ENCODE peak calls at places on chromosomes 4 and X, in six cellular contexts. R is stomach, X is K562, C is esophagus muscularis mucosa, M is GM23338, B is SK-N-SH. I is an unnamed sample. For H3K4me1, the result is how much of the 10 kb centered on the place peaks cover.

GRCh38 chr4:1045595-1046201 is 34.3 kb downstream of the FGFRL1 start:
- DNase-seq in R (no peak), X (no peak), C (no peak), M (no peak), B (no peak), I (no peak)

GRCh38 chr4:90078440-90078839 is 48.8 kb upstream of the CCSER1 start:
- DNase-seq in R (no peak), X (no peak), C (no peak), M (no peak), B (no peak), I (no peak)

GRCh38 chr4:84418032-84418709 is 80.9 kb downstream of the NKX6-1 start:
- DNase-seq in R (no peak), X (no peak), C (no peak), M (no peak), B (no peak), I (no peak)

GRCh38 chr4:147772459-147772969 is 40.6 kb downstream of the ARHGAP10 start:
- DNase-seq in R (no peak), X (no peak), C (no peak), M (no peak), B (no peak), I (no peak)

GRCh38 chr4:55635282-55635681 is 816 bp downstream of the NMU start:
- DNase-seq in R (no peak), X (peak), C (no peak), M (peak), B (peak), I (no peak)

GRCh38 chr4:120870279-120870673 is 52.2 kb downstream of the PRDM5 start:
- DNase-seq in R (no peak), X (no peak), C (no peak), M (peak), B (peak), I (no peak)

GRCh38 chr4:98516042-98516440 is 142.4 kb downstream of the TSPAN5 start:
- DNase-seq in R (no peak), X (peak), C (no peak), M (no peak), B (no peak), I (no peak)

GRCh38 chr4:119010909-119011606 is 122.4 kb downstream of the SYNPO2 start:
- DNase-seq in R (no peak), X (no peak), C (no peak), M (no peak), B (no peak), I (no peak)

GRCh38 chr4:165096776-165097175 is 15.9 kb downstream of the TMEM192 start:
- DNase-seq in R (no peak), X (no peak), C (no peak), M (peak), B (peak), I (no peak)

GRCh38 chrX:70089575-70090297 is 27.5 kb downstream of the OTUD6A start:
- DNase-seq in R (no peak), X (no peak), C (no peak), M (no peak), B (no peak), I (no peak)

GRCh38 chrX:10173331-10173900 is 16.6 kb downstream of the CLCN4 start:
- DNase-seq in R (peak), X (peak), C (no peak), M (peak), B (no peak), I (no peak)

GRCh38 chr4:16820304-16820703 is 78.1 kb downstream of the LDB2 start:
- DNase-seq in R (no peak), X (no peak), C (no peak), M (peak), B (no peak), I (no peak)

GRCh38 chr4:170979736-170980135 is 833.5 kb upstream of the GALNTL6 start:
- DNase-seq in R (no peak), X (no peak), C (no peak), M (no peak), B (no peak), I (no peak)

GRCh38 chr4:61254406-61254805 is 54.3 kb downstream of the ADGRL3 start:
- DNase-seq in R (no peak), X (no peak), C (no peak), M (no peak), B (no peak), I (no peak)

GRCh38 chrX:9745417-9746115 is 20.1 kb downstream of the GPR143 start:
- DNase-seq in R (no peak), X (no peak), C (no peak), M (no peak), B (no peak), I (no peak)

GRCh38 chrX:44344687-44345086 is 1.2 kb upstream of the EFHC2 start:
- DNase-seq in R (no peak), X (peak), C (no peak), M (no peak), B (no peak), I (no peak)

GRCh38 chr4:38563703-38564490 is 100.1 kb upstream of the KLF3 start:
- DNase-seq in R (no peak), X (no peak), C (peak), M (no peak), B (no peak), I (no peak)

GRCh38 chr4:16508968-16509367 is 282.7 kb upstream of the TAPT1 start:
- DNase-seq in R (no peak), X (peak), C (no peak), M (peak), B (no peak), I (no peak)

GRCh38 chr4:87559090-87559837 is 30.1 kb upstream of the SPARCL1 start:
- DNase-seq in R (peak), X (no peak), C (no peak), M (peak), B (peak), I (no peak)

GRCh38 chr4:41745292-41746024 is 3.1 kb downstream of the PHOX2B start:
- DNase-seq in R (no peak), X (no peak), C (peak), M (peak), B (peak), I (no peak)

GRCh38 chrX:130025256-130025655 is 42.8 kb downstream of the BCORL1 start:
- DNase-seq in R (no peak), X (no peak), C (no peak), M (peak), B (no peak), I (no peak)

GRCh38 chr4:122764071-122764807 is 31.7 kb downstream of the BBS12 start:
- DNase-seq in R (no peak), X (no peak), C (no peak), M (no peak), B (no peak), I (no peak)

GRCh38 chr4:99679204-99679603 is 21.6 kb upstream of the C4orf54 start:
- DNase-seq in R (no peak), X (no peak), C (no peak), M (peak), B (no peak), I (no peak)

GRCh38 chr4:185880571-185880970 is 68.6 kb upstream of the SORBS2 start:
- DNase-seq in R (no peak), X (no peak), C (no peak), M (no peak), B (no peak), I (no peak)

GRCh38 chr4:27921236-27921635 is 1060.6 kb downstream of the STIM2 start:
- DNase-seq in R (no peak), X (no peak), C (no peak), M (no peak), B (no peak), I (no peak)

GRCh38 chr4:39544580-39545315 is 17.5 kb upstream of the UGDH start:
- DNase-seq in R (no peak), X (no peak), C (no peak), M (no peak), B (no peak), I (no peak)

GRCh38 chr4:60366661-60367060 is 833.5 kb upstream of the ADGRL3 start:
- DNase-seq in R (no peak), X (no peak), C (no peak), M (no peak), B (no peak), I (no peak)

GRCh38 chr4:87853891-87854290 is 21.1 kb downstream of the MEPE start:
- DNase-seq in R (no peak), X (no peak), C (no peak), M (no peak), B (no peak), I (no peak)

GRCh38 chrX:11437642-11438379 is 144.6 kb downstream of the AMELX start:
- DNase-seq in R (no peak), X (peak), C (no peak), M (no peak), B (no peak), I (no peak)

GRCh38 chrX:48711929-48712505 is 15.5 kb downstream of the SUV39H1 start:
- DNase-seq in R (no peak), X (no peak), C (no peak), M (no peak), B (no peak), I (no peak)

GRCh38 chr4:1340181-1340747 is 6.7 kb upstream of the UVSSA start:
- DNase-seq in R (no peak), X (no peak), C (no peak), M (no peak), B (no peak), I (no peak)

GRCh38 chrX:18354369-18355329 is at the start of gene SCML2:
- DNase-seq in R (peak), X (peak), C (no peak), M (peak), B (peak), I (no peak)

GRCh38 chr4:7264694-7265093 is 72.4 kb downstream of the SORCS2 start:
- DNase-seq in R (no peak), X (no peak), C (no peak), M (no peak), B (no peak), I (no peak)

GRCh38 chrX:136528645-136529315 is 3.2 kb upstream of the VGLL1 start:
- DNase-seq in R (no peak), X (peak), C (no peak), M (peak), B (no peak), I (no peak)

GRCh38 chr4:126839066-126839465 is 793.7 kb upstream of the INTU start:
- DNase-seq in R (no peak), X (no peak), C (no peak), M (no peak), B (no peak), I (no peak)

DNA sequence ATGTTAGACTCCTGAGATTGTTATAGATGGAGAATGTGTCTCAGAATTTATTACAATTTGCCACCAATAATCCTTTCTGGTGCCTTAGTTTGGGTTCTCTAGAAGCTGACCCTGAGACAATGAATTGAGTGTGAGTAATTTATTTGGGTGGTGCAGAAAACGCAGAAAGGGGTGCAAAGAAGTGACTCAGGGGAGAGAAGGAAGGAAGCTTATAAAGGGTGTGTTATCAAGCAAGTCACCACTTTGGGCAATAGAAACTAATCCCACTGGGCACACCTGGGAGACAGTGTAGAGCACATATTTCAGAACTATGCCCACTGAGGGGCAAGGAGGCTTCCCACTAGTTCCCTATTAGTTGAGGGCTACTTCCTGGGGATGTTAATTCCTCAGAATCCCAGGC is 320.6 kb downstream of the MID1IP1 start:
- DNase-seq in R (no peak), X (no peak), C (no peak), M (no peak), B (no peak), I (no peak)
- H3K27ac ChIP-seq in R (no peak), X (no peak), C (no peak), M (no peak), B (no peak), I (no peak)

GRCh38 chr4:156774422-156774821 is 197.2 kb downstream of the PDGFC start:
- DNase-seq in R (no peak), X (no peak), C (no peak), M (no peak), B (no peak), I (peak)

GRCh38 chr4:156766846-156767245 is 204.8 kb downstream of the PDGFC start:
- DNase-seq in R (no peak), X (no peak), C (no peak), M (no peak), B (no peak), I (no peak)

GRCh38 chr4:156773648-156774357 is 197.8 kb downstream of the PDGFC start:
- DNase-seq in R (no peak), X (no peak), C (no peak), M (no peak), B (no peak), I (no peak)

GRCh38 chr4:156767911-156768415 is 203.6 kb downstream of the PDGFC start:
- DNase-seq in R (no peak), X (no peak), C (no peak), M (no peak), B (no peak), I (no peak)

DNA sequence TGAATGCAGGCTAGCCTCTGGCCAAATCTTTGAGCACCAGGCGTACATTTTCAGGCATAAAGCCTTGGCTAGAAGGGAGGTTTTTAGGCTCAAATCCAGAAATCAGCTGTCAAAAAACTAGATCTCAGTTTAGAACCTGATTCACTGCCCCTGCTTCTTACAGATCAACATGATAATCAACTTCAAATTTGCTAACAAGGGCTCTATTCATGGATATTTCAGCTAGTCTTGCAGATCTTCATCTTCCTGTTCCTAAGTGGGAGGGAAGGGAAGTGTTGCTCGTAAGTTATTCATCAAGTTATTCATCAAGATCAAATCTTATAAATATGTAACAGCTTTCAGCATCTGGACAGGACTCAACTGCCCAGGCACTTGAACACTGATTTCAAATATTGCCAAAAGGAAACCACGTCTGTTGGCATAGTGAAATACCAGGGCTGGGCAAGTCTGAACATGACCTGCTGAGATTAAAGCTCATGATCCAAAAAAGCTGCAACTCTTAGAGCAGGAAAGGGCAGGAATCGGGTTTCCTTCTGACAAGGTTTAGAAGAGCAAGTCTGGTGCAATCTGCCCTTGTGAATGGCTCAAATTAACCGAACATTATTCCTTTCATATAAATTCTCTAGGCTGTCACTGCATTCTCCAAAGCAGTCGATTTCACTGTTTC is 200.3 kb downstream of the PDGFC start:
- DNase-seq in R (peak), X (no peak), C (no peak), M (peak), B (peak), I (no peak)
- H3K4me1 ChIP-seq in R (under half), X (under half), C (half or more), M (under half), B (half or more), I (under half)

GRCh38 chr4:72112514-72113156 is 80.8 kb downstream of the NPFFR2 start:
- DNase-seq in R (no peak), X (peak), C (no peak), M (no peak), B (no peak), I (no peak)
- TF ChIP-seq POLR2AphosphoS5 in R (no peak), X (no peak), C (no peak), M (no peak), B (peak), I (no peak)

DNA sequence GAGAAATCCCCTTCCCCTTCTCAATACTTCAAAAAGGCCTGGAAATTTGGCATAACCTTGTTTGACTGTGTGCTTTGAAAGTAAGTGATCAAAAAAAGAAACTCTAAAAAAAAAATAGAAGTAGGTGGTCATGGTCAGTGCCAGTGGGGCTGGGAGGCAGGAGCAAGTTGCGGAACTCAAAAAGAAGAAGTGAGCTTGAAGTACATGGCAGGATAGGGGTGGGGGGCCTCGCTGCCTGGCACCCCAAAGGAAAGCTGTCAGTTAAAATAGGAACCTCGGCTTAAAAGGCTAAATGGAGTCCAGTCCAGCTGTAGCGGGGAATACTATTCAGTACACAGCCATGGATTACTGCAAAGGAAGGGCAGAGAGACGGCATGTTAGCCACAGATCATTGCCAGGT is 12.2 kb upstream of the NKRF start:
- DNase-seq in R (no peak), X (no peak), C (no peak), M (no peak), B (no peak), I (no peak)
- H3K27ac ChIP-seq in R (no peak), X (no peak), C (no peak), M (no peak), B (no peak), I (no peak)

GRCh38 chr4:80197132-80197573 is at the start of gene PRDM8:
- DNase-seq in R (no peak), X (no peak), C (no peak), M (peak), B (peak), I (no peak)
- H3K4me1 ChIP-seq in R (under half), X (under half), C (under half), M (under half), B (under half), I (under half)

DNA sequence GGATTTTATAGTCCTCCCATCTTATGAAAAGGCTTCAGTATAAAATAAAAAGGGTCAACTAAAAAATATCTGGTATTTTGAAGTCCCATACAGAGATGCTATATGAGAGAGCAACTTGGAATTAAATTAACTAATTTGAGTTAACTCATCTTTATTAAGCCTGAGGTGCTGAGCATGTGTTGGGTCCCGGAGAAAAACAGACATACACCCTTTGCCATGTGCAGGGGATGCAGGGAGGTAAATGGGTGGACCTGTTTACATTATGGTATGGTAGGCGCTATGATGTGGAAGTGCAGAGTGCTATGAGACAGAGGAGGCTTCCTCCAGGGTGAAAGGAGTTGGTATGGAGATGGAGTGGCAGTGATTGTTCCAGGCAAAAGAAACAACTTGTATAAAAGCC is 151.8 kb downstream of the RASL11B start:
- DNase-seq in R (no peak), X (no peak), C (no peak), M (no peak), B (no peak), I (no peak)
- TF ChIP-seq POLR2AphosphoS5 in R (no peak), X (no peak), C (no peak), M (no peak), B (no peak), I (no peak)

GRCh38 chr4:2593003-2593402 is 56.6 kb downstream of the FAM193A start:
- DNase-seq in R (no peak), X (no peak), C (no peak), M (peak), B (no peak), I (no peak)
- H3K27ac ChIP-seq in R (no peak), X (no peak), C (peak), M (peak), B (no peak), I (no peak)

GRCh38 chr4:8392591-8393190 is 47.8 kb downstream of the ACOX3 start:
- DNase-seq in R (no peak), X (peak), C (no peak), M (no peak), B (no peak), I (no peak)
- H3K4me1 ChIP-seq in R (under half), X (under half), C (half or more), M (under half), B (under half), I (under half)

GRCh38 chr4:86117781-86118302 is 242.0 kb downstream of the MAPK10 start:
- DNase-seq in R (no peak), X (no peak), C (no peak), M (no peak), B (peak), I (no peak)
- TF ChIP-seq POLR2AphosphoS5 in R (no peak), X (no peak), C (no peak), M (no peak), B (peak), I (no peak)

GRCh38 chr4:156635046-156635445 is 336.6 kb downstream of the PDGFC start:
- DNase-seq in R (no peak), X (no peak), C (no peak), M (no peak), B (no peak), I (no peak)
- H3K27ac ChIP-seq in R (no peak), X (no peak), C (no peak), M (no peak), B (no peak), I (no peak)